ENCODE peak calls at places on chromosomes 6 and 20, in nine cellular contexts. Z is adrenal gland; M is IMR-90; S is lung; H is right atrium auricular region; Y is DND-41; T is endothelial cell of umbilical vein; P is suprapubic skin; A is CD8-positive, alpha-beta T cell. N is an unnamed sample.
A peak's percentile ranks its signal among the peaks of the same experiment; 100 is the strongest.

GRCh38 chr6:149443411-149444181 is 41.2 kb downstream of the ZC3H12D start:
- DNase-seq in H (no peak), P (no peak), S (no peak), T (no peak), A (no peak), Y (no peak), Z (no peak), M (peak; percentile 81), N (no peak)

GRCh38 chr6:134345780-134346179 is 27.9 kb upstream of the SGK1 start:
- DNase-seq in Y (no peak), Z (no peak), H (peak; percentile 63), M (no peak), S (no peak), P (no peak), T (no peak), A (no peak), N (no peak)

GRCh38 chr6:112189494-112189893 is 64.9 kb downstream of the LAMA4 start:
- DNase-seq in P (peak; percentile 84), S (no peak), T (no peak), Z (no peak), H (no peak), Y (no peak), M (peak; percentile 5), A (no peak), N (no peak)

GRCh38 chr6:75602897-75603395 is 1.3 kb downstream of the SENP6 start:
- DNase-seq in A (no peak), Y (no peak), T (peak; percentile 47), P (no peak), H (no peak), M (no peak), Z (no peak), S (no peak), N (no peak)

GRCh38 chr6:88840806-88841539 is 122.4 kb downstream of the RNGTT start:
- DNase-seq in A (no peak), M (peak; percentile 35), S (no peak), T (no peak), H (no peak), Y (no peak), P (no peak), Z (no peak), N (no peak)

GRCh38 chr6:50655848-50656453 is 57.4 kb upstream of the TFAP2D start:
- DNase-seq in Z (no peak), S (no peak), T (peak; percentile 32), H (no peak), Y (no peak), P (no peak), M (peak; percentile 1), A (no peak), N (no peak)

GRCh38 chr6:20292905-20293304 is 80.6 kb upstream of the MBOAT1 start:
- DNase-seq in M (no peak), S (no peak), T (no peak), A (no peak), Z (no peak), Y (no peak), P (no peak), H (no peak), N (no peak)

GRCh38 chr6:12233693-12234551 is 56.2 kb upstream of the EDN1 start:
- DNase-seq in P (no peak), H (no peak), S (peak; percentile 43), Y (peak; percentile 21), Z (peak; percentile 68), M (peak; percentile 84), A (peak; percentile 21), T (peak; percentile 86), N (no peak)

GRCh38 chr6:11366934-11367637 is 134.6 kb upstream of the NEDD9 start:
- DNase-seq in A (no peak), S (no peak), P (no peak), H (no peak), Y (no peak), Z (no peak), M (no peak), T (peak; percentile 54), N (no peak)

DNA sequence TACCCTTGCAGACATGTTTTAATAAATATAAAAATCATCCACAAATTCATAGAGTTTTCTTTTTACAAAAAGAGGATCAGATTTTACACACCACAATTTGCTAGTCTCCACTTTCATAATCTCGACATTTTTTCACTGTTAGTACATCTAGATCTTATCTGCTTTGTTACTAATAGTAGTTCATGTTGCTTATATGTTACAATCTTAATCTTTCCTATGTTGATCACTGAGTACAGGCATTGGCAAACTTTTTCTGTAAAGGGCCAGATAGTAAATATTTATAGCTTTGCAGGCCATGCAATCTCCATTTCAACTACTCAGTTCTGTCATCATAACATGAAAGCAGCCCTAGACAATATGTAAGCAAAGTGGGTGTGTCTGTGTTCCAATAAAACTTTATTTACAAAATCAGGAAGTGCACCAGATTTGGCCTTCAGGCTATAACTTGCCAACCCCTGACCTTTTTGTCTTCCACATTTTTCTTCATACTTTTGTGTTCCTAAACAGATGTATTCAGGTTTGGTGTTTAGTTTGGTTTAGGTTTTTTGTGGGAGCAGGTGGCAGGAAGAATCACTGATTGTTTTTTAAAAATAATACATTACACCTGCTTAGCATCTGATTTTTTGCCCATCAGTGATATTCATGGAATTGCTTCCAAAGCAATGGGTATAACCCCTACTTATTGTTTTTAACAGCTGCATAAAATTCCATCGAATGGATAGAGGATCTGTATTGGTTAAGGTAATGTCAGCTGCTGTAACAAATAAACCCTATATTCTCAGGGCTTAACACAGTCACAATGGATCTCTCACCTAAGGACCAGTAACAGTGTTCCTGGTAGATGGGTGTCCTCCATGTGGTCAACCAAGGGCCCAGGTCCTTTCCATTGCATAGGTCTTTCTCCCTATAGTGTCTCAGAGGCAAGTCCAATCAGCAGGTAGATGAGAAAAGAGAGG is 61.2 kb downstream of the EYA2 start:
- DNase-seq in H (no peak), Z (no peak), M (peak; percentile 75), Y (no peak), A (no peak), P (no peak), T (no peak), S (no peak), N (no peak)
- H3K4me1 ChIP-seq in H (no peaks in the 10 kb centered on the region), Z (no peaks in the 10 kb centered on the region), M (peaks cover 24% of the 10 kb centered on the region), Y (no peaks in the 10 kb centered on the region), A (no peaks in the 10 kb centered on the region), P (no peaks in the 10 kb centered on the region), T (no peaks in the 10 kb centered on the region), S (no peaks in the 10 kb centered on the region), N (no peaks in the 10 kb centered on the region)

DNA sequence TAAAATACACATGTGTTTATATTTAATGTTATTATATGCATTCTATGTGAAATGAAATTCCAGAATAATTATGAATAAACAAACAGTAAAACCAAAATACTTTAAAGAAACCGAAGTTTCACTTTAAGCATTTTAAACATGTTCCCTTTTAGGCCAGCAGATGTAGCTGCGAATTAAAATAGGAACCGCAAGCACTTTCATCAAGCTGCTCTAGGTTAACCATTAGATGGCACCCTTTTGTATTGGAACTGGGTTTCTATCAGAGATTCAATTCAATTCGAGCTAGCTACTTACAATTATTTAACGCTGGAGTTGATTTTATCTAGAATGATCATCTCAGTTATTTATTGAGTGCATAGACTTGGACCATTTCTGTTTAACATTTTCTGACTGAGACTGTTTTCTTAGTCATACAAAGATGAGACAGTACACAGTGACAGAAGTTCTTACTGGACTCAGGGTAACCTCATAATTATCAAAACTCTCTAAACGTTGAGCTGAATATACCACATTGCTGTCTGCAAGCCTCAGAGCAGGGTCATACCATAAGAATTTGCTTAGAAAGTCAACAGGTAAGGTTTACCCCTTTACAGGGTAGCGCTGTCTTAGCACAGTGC is 8.5 kb downstream of the TMEM242 start:
- DNase-seq in P (no peak), H (no peak), Z (no peak), Y (peak; percentile 21), S (no peak), T (peak; percentile 79), M (peak; percentile 85), A (no peak), N (no peak)
- TF ChIP-seq CTCF in P (peak; percentile 70), H (peak; percentile 56), Z (peak; percentile 97), Y (peak; percentile 81), S (peak; percentile 94), T (peak; percentile 68), M (peak; percentile 99), A (peak; percentile 95), N (peak; percentile 66)

GRCh38 chr20:50284811-50285375 is 94.3 kb downstream of the CEBPB start:
- DNase-seq in M (no peak), T (no peak), S (no peak), P (no peak), A (no peak), Z (peak; percentile 61), H (no peak), Y (no peak), N (no peak)

GRCh38 chr20:50285376-50286173 is 94.9 kb downstream of the CEBPB start:
- DNase-seq in Y (no peak), A (no peak), S (no peak), P (no peak), M (peak; percentile 86), Z (peak; percentile 75), H (peak; percentile 72), T (peak; percentile 72), N (no peak)

GRCh38 chr20:50283370-50283769 is 92.7 kb downstream of the CEBPB start:
- DNase-seq in Y (no peak), S (no peak), M (no peak), T (no peak), A (no peak), Z (no peak), P (no peak), H (no peak), N (no peak)

GRCh38 chr20:50282592-50283241 is 92.1 kb downstream of the CEBPB start:
- DNase-seq in M (no peak), Z (no peak), P (no peak), H (no peak), A (no peak), T (no peak), Y (no peak), S (no peak), N (no peak)

GRCh38 chr20:50283922-50284810 is 93.5 kb downstream of the CEBPB start:
- DNase-seq in M (peak; percentile 66), Y (no peak), P (no peak), A (no peak), S (peak; percentile 79), Z (peak; percentile 82), T (no peak), H (peak; percentile 76), N (peak; percentile 38)
- H3K4me1 ChIP-seq in M (peaks cover 36% of the 10 kb centered on the region), Y (no peaks in the 10 kb centered on the region), P (peaks cover 55% of the 10 kb centered on the region), A (no peaks in the 10 kb centered on the region), S (peaks cover 7% of the 10 kb centered on the region), Z (peaks cover 26% of the 10 kb centered on the region), T (peaks cover 28% of the 10 kb centered on the region), H (peaks cover 53% of the 10 kb centered on the region), N (peaks cover under 1% of the 10 kb centered on the region)

GRCh38 chr20:1324598-1325172 is 4.3 kb downstream of the SDCBP2 start:
- DNase-seq in S (no peak), A (peak; percentile 38), Y (no peak), M (peak; percentile 91), H (no peak), Z (peak; percentile 63), P (peak; percentile 70), T (peak; percentile 81), N (no peak)

GRCh38 chr20:1323830-1324597 is 4.9 kb downstream of the SDCBP2 start:
- DNase-seq in M (no peak), T (peak; percentile 40), A (no peak), Y (no peak), S (no peak), H (no peak), Z (peak; percentile 52), P (peak; percentile 53), N (peak; percentile 8)

GRCh38 chr20:1327241-1327653 is 1.7 kb downstream of the SDCBP2 start:
- DNase-seq in Z (peak; percentile 76), P (peak; percentile 77), Y (peak; percentile 10), T (peak; percentile 32), A (no peak), H (peak; percentile 73), S (no peak), M (peak; percentile 79), N (no peak)

GRCh38 chr20:1326031-1326930 is 2.7 kb downstream of the SDCBP2 start:
- DNase-seq in P (peak; percentile 74), A (no peak), S (no peak), M (peak; percentile 41), H (peak; percentile 70), Z (peak; percentile 31), Y (peak; percentile 3), T (peak; percentile 59), N (no peak)

GRCh38 chr20:1325173-1326030 is 3.5 kb downstream of the SDCBP2 start:
- DNase-seq in A (peak; percentile 99), P (peak; percentile 98), Y (peak; percentile 99), Z (peak; percentile 99), H (peak; percentile 98), M (peak; percentile 97), T (peak; percentile 97), S (peak; percentile 97), N (peak; percentile 96)
- TF ChIP-seq CTCF in A (no peak), P (peak; percentile 40), Y (peak; percentile 22), Z (peak; percentile 68), H (no peak), M (no peak), T (no peak), S (no peak), N (peak; percentile 25)

N was measured in pancreas.